ENCODE peak calls at places on chromosomes 5 and 9, in nine cellular contexts. J is GM03348; W is A549; H is activated CD8-positive, alpha-beta memory T cell treated with anti-CD3 and anti-CD28 coated beads, Interleukin-2, amount 50 U/mL, for 48 hours; K is NCI-H1417 treated with DMSO at 0.1 percent for 48 hours; M is stimulated activated effector memory CD8-positive, alpha-beta T cell treated with anti-CD3 and anti-CD28 coated beads, Interleukin-12 subunit alpha, Interleukin-12 subunit beta, amount 100 ng/mL, for 72 hours; Y is GM10248; C is heart right ventricle; E is SJSA1. U is an unnamed sample.

GRCh38 chr9:104944356-104944755 is 16.4 kb upstream of the ABCA1 start:
- DNase-seq in J (no peak), M (no peak), C (no peak), K (no peak), E (no peak), W (no peak), H (no peak), Y (no peak), U (no peak)

GRCh38 chr5:98783051-98783649 is 9.7 kb downstream of the RGMB start:
- DNase-seq in K (no peak), W (no peak), M (no peak), E (no peak), C (no peak), J (no peak), Y (no peak), H (no peak), U (no peak)

GRCh38 chr5:14463629-14464028 is 118.0 kb upstream of the OTULINL start:
- DNase-seq in C (no peak), J (peak; percentile 70), E (no peak), M (no peak), W (peak; percentile 81), H (no peak), Y (no peak), K (no peak), U (no peak)

GRCh38 chr9:95970356-95970755 is 94.9 kb downstream of the ERCC6L2 start:
- DNase-seq in E (no peak), H (no peak), K (no peak), Y (no peak), J (no peak), M (no peak), W (no peak), C (no peak), U (no peak)

GRCh38 chr9:15606667-15607472 is 54.0 kb downstream of the CCDC171 start:
- DNase-seq in W (peak; percentile 34), M (no peak), E (no peak), H (no peak), Y (peak; percentile 44), J (peak; percentile 55), C (peak; percentile 5), K (no peak), U (no peak)

GRCh38 chr9:96048954-96049831 is 173.7 kb downstream of the ERCC6L2 start:
- DNase-seq in E (peak; percentile 55), W (no peak), C (peak; percentile 31), K (no peak), H (no peak), Y (no peak), M (no peak), J (no peak), U (no peak)

GRCh38 chr5:95881833-95882232 is 59.3 kb upstream of the GLRX start:
- DNase-seq in H (no peak), E (no peak), C (no peak), W (no peak), M (peak; percentile 45), J (no peak), Y (no peak), K (no peak), U (no peak)

GRCh38 chr9:95507456-95508241 is 9.1 kb downstream of the PTCH1 start:
- DNase-seq in C (peak; percentile 70), K (no peak), J (peak; percentile 63), W (peak; percentile 86), H (peak; percentile 64), E (peak; percentile 52), M (peak; percentile 73), Y (peak; percentile 39), U (peak; percentile 57)

GRCh38 chr5:179194941-179195381 is 134.8 kb downstream of the ZNF354C start:
- DNase-seq in Y (no peak), C (no peak), J (no peak), K (no peak), H (no peak), W (no peak), M (no peak), E (no peak), U (no peak)

GRCh38 chr5:143865421-143865820 is 53.5 kb downstream of the HMHB1 start:
- DNase-seq in Y (no peak), C (no peak), K (no peak), H (no peak), J (no peak), E (no peak), M (no peak), W (no peak), U (no peak)

GRCh38 chr5:172872997-172873491 is 39.0 kb downstream of the ERGIC1 start:
- DNase-seq in W (no peak), C (peak; percentile 93), M (no peak), E (peak; percentile 93), J (peak; percentile 47), K (no peak), Y (no peak), H (no peak), U (no peak)

GRCh38 chr5:138503487-138504270 is 38.4 kb downstream of the EGR1 start:
- DNase-seq in K (no peak), H (no peak), W (peak; percentile 67), M (no peak), C (peak; percentile 47), J (peak; percentile 78), E (no peak), Y (peak; percentile 70), U (no peak)

GRCh38 chr9:134785325-134786108 is 95.1 kb upstream of the FCN2 start:
- DNase-seq in E (no peak), M (no peak), C (peak; percentile 45), H (no peak), Y (no peak), W (no peak), J (peak; percentile 46), K (no peak), U (peak; percentile 39)

GRCh38 chr5:163564321-163564924 is 59.0 kb downstream of the MAT2B start:
- DNase-seq in M (peak; percentile 75), K (no peak), E (no peak), H (peak; percentile 79), C (peak; percentile 47), J (peak; percentile 68), W (peak; percentile 60), Y (peak; percentile 55), U (peak; percentile 42)

GRCh38 chr5:163432527-163432926 is 4.9 kb upstream of the CCNG1 start:
- DNase-seq in C (no peak), E (no peak), Y (no peak), W (no peak), H (no peak), K (no peak), J (no peak), M (no peak), U (no peak)

GRCh38 chr5:55591671-55592070 is 56.9 kb upstream of the PLPP1 start:
- DNase-seq in J (no peak), W (no peak), H (no peak), M (no peak), Y (no peak), C (no peak), K (no peak), E (no peak), U (no peak)

GRCh38 chr9:109417054-109417453 is 81.1 kb downstream of the PTPN3 start:
- DNase-seq in W (no peak), J (no peak), Y (no peak), E (no peak), M (no peak), C (no peak), H (no peak), K (no peak), U (no peak)

GRCh38 chr9:123087359-123087888 is 54.0 kb downstream of the GPR21 start:
- DNase-seq in E (no peak), H (no peak), K (no peak), J (no peak), Y (no peak), M (peak; percentile 26), C (no peak), W (no peak), U (no peak)

GRCh38 chr5:139064613-139065012 is 133.6 kb downstream of the SIL1 start:
- DNase-seq in W (no peak), C (no peak), M (no peak), J (no peak), E (peak; percentile 18), Y (no peak), K (no peak), H (no peak), U (peak; percentile 66)

GRCh38 chr5:142657446-142657845 is 28.4 kb downstream of the FGF1 start:
- DNase-seq in Y (no peak), C (no peak), K (no peak), E (no peak), J (no peak), H (no peak), M (no peak), W (no peak), U (no peak)

GRCh38 chr9:131103024-131103423 is 6.7 kb downstream of the AIF1L start:
- DNase-seq in Y (no peak), C (no peak), K (no peak), J (no peak), E (no peak), H (no peak), M (no peak), W (no peak), U (no peak)

GRCh38 chr5:9394221-9394620 is 151.7 kb downstream of the SEMA5A start:
- DNase-seq in C (no peak), K (no peak), Y (no peak), H (no peak), J (no peak), W (no peak), E (no peak), M (no peak), U (no peak)

GRCh38 chr5:141100243-141100805 is at the start of gene PCDHB3:
- DNase-seq in Y (no peak), M (no peak), C (peak; percentile 40), K (no peak), E (no peak), J (peak; percentile 54), H (peak; percentile 63), W (peak; percentile 20), U (no peak)

GRCh38 chr9:114364528-114365041 is 23.2 kb downstream of the AKNA start:
- DNase-seq in W (no peak), H (no peak), Y (no peak), E (no peak), J (no peak), M (no peak), K (no peak), C (no peak), U (no peak)

GRCh38 chr9:128568470-128569083 is 16.2 kb downstream of the SPTAN1 start:
- DNase-seq in J (no peak), E (no peak), W (no peak), H (no peak), Y (no peak), M (no peak), C (no peak), K (no peak), U (no peak)

GRCh38 chr9:37582548-37583157 is 6.5 kb upstream of the FBXO10 start:
- DNase-seq in E (no peak), W (peak; percentile 78), H (no peak), M (no peak), Y (peak; percentile 28), C (no peak), K (no peak), J (peak; percentile 56), U (no peak)

GRCh38 chr9:78146241-78146640 is 89.6 kb upstream of the CEP78 start:
- DNase-seq in C (no peak), K (no peak), W (no peak), H (no peak), E (no peak), M (no peak), Y (no peak), J (no peak), U (no peak)

U was measured in lung.